ENCODE peak calls at places on chromosomes 16 and 17, in five cellular contexts. N, J, Y, I and U are unnamed samples.

GRCh38 chr17:81118308-81119221 is 46.7 kb upstream of the PVALEF start:
- DNase-seq in I (no peak), Y (no peak), J (no peak), N (no peak), U (no peak)

GRCh38 chr17:61179316-61179715 is 220.3 kb upstream of the TBX2 start:
- DNase-seq in J (peak), I (peak), N (no peak), Y (no peak), U (no peak)

GRCh38 chr17:78316867-78317816 is 42.7 kb downstream of the SOCS3 start:
- DNase-seq in J (peak), N (peak), I (peak), Y (peak), U (peak)

GRCh38 chr16:23141500-23141899 is 7.8 kb downstream of the USP31 start:
- DNase-seq in N (no peak), I (no peak), Y (no peak), J (no peak), U (no peak)

GRCh38 chr17:22703786-22704441 is 1011.6 kb downstream of the KCNJ18 start:
- DNase-seq in N (no peak), J (no peak), I (no peak), Y (no peak), U (no peak)

GRCh38 chr16:11187522-11187921 is 68.5 kb downstream of the SOCS1 start:
- DNase-seq in Y (no peak), N (no peak), I (peak), J (no peak), U (no peak)

GRCh38 chr17:49414271-49414621 is 436 bp downstream of the PHB1 start:
- DNase-seq in N (no peak), I (no peak), Y (no peak), J (peak), U (peak)

GRCh38 chr17:76697702-76698465 is 12.9 kb downstream of the MXRA7 start:
- DNase-seq in Y (no peak), J (peak), N (peak), I (peak), U (no peak)

GRCh38 chr17:32120086-32120485 is 22.2 kb upstream of the RHOT1 start:
- DNase-seq in Y (no peak), N (no peak), J (no peak), I (peak), U (no peak)

GRCh38 chr16:67021321-67021720 is 7.6 kb upstream of the CBFB start:
- DNase-seq in I (no peak), N (no peak), J (no peak), Y (no peak), U (no peak)

GRCh38 chr16:53753431-53753830 is 49.5 kb downstream of the FTO start:
- DNase-seq in Y (no peak), J (no peak), N (no peak), I (no peak), U (no peak)

GRCh38 chr17:68053237-68054030 is 17.9 kb downstream of the KPNA2 start:
- DNase-seq in I (peak), N (peak), Y (no peak), J (no peak), U (no peak)

GRCh38 chr16:75433732-75434413 is 570 bp upstream of the CFDP1 start:
- DNase-seq in N (peak), J (peak), I (peak), Y (peak), U (peak)

GRCh38 chr17:72806011-72806410 is 286.5 kb downstream of the SLC39A11 start:
- DNase-seq in Y (no peak), J (no peak), N (peak), I (no peak), U (no peak)

GRCh38 chr17:65902165-65902564 is 289.8 kb downstream of the CEP112 start:
- DNase-seq in N (no peak), Y (no peak), I (no peak), J (no peak), U (no peak)

GRCh38 chr16:86554599-86554916 is 477 bp downstream of the MTHFSD start:
- DNase-seq in J (peak), N (no peak), Y (no peak), I (no peak), U (no peak)

GRCh38 chr16:66603537-66604375 is 748 bp upstream of the CMTM3 start:
- DNase-seq in J (peak), Y (no peak), I (peak), N (peak), U (no peak)

GRCh38 chr16:58196898-58197313 is 1.0 kb downstream of the CSNK2A2 start:
- DNase-seq in N (peak), I (no peak), J (no peak), Y (no peak), U (peak)

GRCh38 chr17:4573682-4574081 is 10.6 kb upstream of the SMTNL2 start:
- DNase-seq in J (no peak), Y (no peak), N (no peak), I (no peak), U (no peak)